ENCODE peak calls at places on chromosome 14, in nine cellular contexts. One of them, this sample, is unnamed.

GRCh38 chr14:105064721-105065143 is 498 bp downstream of the GPR132 start:
- DNase-seq in K562: peak; percentile 21
- DNase-seq in Peyer's patch: no peak
- DNase-seq in adrenal gland: no peak
- DNase-seq in prostate gland: no peak
- DNase-seq in HL-60: peak; percentile 88
- DNase-seq in neuronal stem cell: no peak
- DNase-seq in left lung: peak; percentile 66
- DNase-seq in thoracic aorta: no peak
- DNase-seq in this sample: peak; percentile 51

GRCh38 chr14:100239200-100239839 is 376 bp downstream of the YY1 start:
- DNase-seq in adrenal gland: peak; percentile 42
- DNase-seq in neuronal stem cell: no peak
- DNase-seq in left lung: peak; percentile 60
- DNase-seq in HL-60: no peak
- DNase-seq in thoracic aorta: no peak
- DNase-seq in prostate gland: no peak
- DNase-seq in K562: peak; percentile 18
- DNase-seq in Peyer's patch: peak; percentile 60
- DNase-seq in this sample: peak; percentile 27

GRCh38 chr14:105176513-105176912 is 4.6 kb downstream of the NUDT14 start:
- DNase-seq in Peyer's patch: no peak
- DNase-seq in adrenal gland: no peak
- DNase-seq in HL-60: no peak
- DNase-seq in thoracic aorta: no peak
- DNase-seq in left lung: no peak
- DNase-seq in prostate gland: no peak
- DNase-seq in K562: no peak
- DNase-seq in neuronal stem cell: no peak
- DNase-seq in this sample: peak; percentile 72

GRCh38 chr14:71103662-71104484 is 196.6 kb downstream of the PCNX1 start:
- DNase-seq in prostate gland: peak; percentile 8
- DNase-seq in neuronal stem cell: peak; percentile 37
- DNase-seq in K562: peak; percentile 34
- DNase-seq in thoracic aorta: no peak
- DNase-seq in adrenal gland: no peak
- DNase-seq in HL-60: peak; percentile 13
- DNase-seq in left lung: no peak
- DNase-seq in Peyer's patch: no peak
- DNase-seq in this sample: peak; percentile 33

GRCh38 chr14:74314576-74314975 is 11.8 kb upstream of the ABCD4 start:
- DNase-seq in prostate gland: no peak
- DNase-seq in thoracic aorta: no peak
- DNase-seq in neuronal stem cell: no peak
- DNase-seq in K562: no peak
- DNase-seq in HL-60: no peak
- DNase-seq in Peyer's patch: no peak
- DNase-seq in adrenal gland: no peak
- DNase-seq in left lung: no peak
- DNase-seq in this sample: no peak

GRCh38 chr14:102210421-102211042 is 70.8 kb downstream of the WDR20 start:
- DNase-seq in neuronal stem cell: no peak
- DNase-seq in prostate gland: no peak
- DNase-seq in HL-60: no peak
- DNase-seq in left lung: no peak
- DNase-seq in thoracic aorta: no peak
- DNase-seq in adrenal gland: no peak
- DNase-seq in Peyer's patch: peak; percentile 20
- DNase-seq in K562: no peak
- DNase-seq in this sample: no peak

GRCh38 chr14:56686416-56686815 is 106.8 kb downstream of the TMEM260 start:
- DNase-seq in K562: no peak
- DNase-seq in adrenal gland: no peak
- DNase-seq in Peyer's patch: no peak
- DNase-seq in prostate gland: no peak
- DNase-seq in left lung: no peak
- DNase-seq in thoracic aorta: no peak
- DNase-seq in neuronal stem cell: peak; percentile 27
- DNase-seq in HL-60: no peak
- DNase-seq in this sample: peak; percentile 17

GRCh38 chr14:80095623-80096022 is 115.7 kb downstream of the DIO2 start:
- DNase-seq in prostate gland: no peak
- DNase-seq in left lung: no peak
- DNase-seq in Peyer's patch: no peak
- DNase-seq in K562: no peak
- DNase-seq in thoracic aorta: no peak
- DNase-seq in neuronal stem cell: no peak
- DNase-seq in HL-60: no peak
- DNase-seq in adrenal gland: no peak
- DNase-seq in this sample: no peak

GRCh38 chr14:64187331-64187730 is 106.8 kb downstream of the ESR2 start:
- DNase-seq in thoracic aorta: no peak
- DNase-seq in left lung: no peak
- DNase-seq in adrenal gland: no peak
- DNase-seq in neuronal stem cell: no peak
- DNase-seq in K562: no peak
- DNase-seq in HL-60: no peak
- DNase-seq in prostate gland: no peak
- DNase-seq in Peyer's patch: no peak
- DNase-seq in this sample: no peak

GRCh38 chr14:56161658-56162057 is 43.4 kb downstream of the PELI2 start:
- DNase-seq in left lung: no peak
- DNase-seq in adrenal gland: no peak
- DNase-seq in HL-60: no peak
- DNase-seq in neuronal stem cell: no peak
- DNase-seq in thoracic aorta: no peak
- DNase-seq in prostate gland: no peak
- DNase-seq in Peyer's patch: no peak
- DNase-seq in K562: no peak
- DNase-seq in this sample: no peak

GRCh38 chr14:92577321-92577742 is 63.8 kb downstream of the RIN3 start:
- DNase-seq in adrenal gland: no peak
- DNase-seq in Peyer's patch: no peak
- DNase-seq in prostate gland: no peak
- DNase-seq in left lung: no peak
- DNase-seq in K562: no peak
- DNase-seq in HL-60: no peak
- DNase-seq in neuronal stem cell: no peak
- DNase-seq in thoracic aorta: no peak
- DNase-seq in this sample: no peak

GRCh38 chr14:31388687-31389413 is 31.5 kb downstream of the HEATR5A start:
- DNase-seq in neuronal stem cell: no peak
- DNase-seq in thoracic aorta: no peak
- DNase-seq in Peyer's patch: no peak
- DNase-seq in prostate gland: no peak
- DNase-seq in K562: no peak
- DNase-seq in HL-60: no peak
- DNase-seq in adrenal gland: no peak
- DNase-seq in left lung: no peak
- DNase-seq in this sample: no peak

GRCh38 chr14:65080954-65081747 is 21.2 kb downstream of the MAX start:
- DNase-seq in adrenal gland: no peak
- DNase-seq in Peyer's patch: peak; percentile 78
- DNase-seq in left lung: no peak
- DNase-seq in neuronal stem cell: no peak
- DNase-seq in HL-60: no peak
- DNase-seq in K562: no peak
- DNase-seq in thoracic aorta: no peak
- DNase-seq in prostate gland: no peak
- DNase-seq in this sample: no peak

GRCh38 chr14:24058260-24058950 is 6.6 kb downstream of the CARMIL3 start:
- DNase-seq in thoracic aorta: peak; percentile 64
- DNase-seq in left lung: peak; percentile 29
- DNase-seq in K562: no peak
- DNase-seq in HL-60: no peak
- DNase-seq in prostate gland: peak; percentile 86
- DNase-seq in Peyer's patch: peak; percentile 72
- DNase-seq in adrenal gland: peak; percentile 84
- DNase-seq in neuronal stem cell: peak; percentile 72
- DNase-seq in this sample: peak; percentile 86

GRCh38 chr14:106631886-106632285 is 1105.5 kb downstream of the TMEM121 start:
- DNase-seq in K562: no peak
- DNase-seq in HL-60: no peak
- DNase-seq in neuronal stem cell: no peak
- DNase-seq in left lung: no peak
- DNase-seq in thoracic aorta: no peak
- DNase-seq in prostate gland: no peak
- DNase-seq in Peyer's patch: no peak
- DNase-seq in adrenal gland: no peak
- DNase-seq in this sample: no peak

GRCh38 chr14:74478996-74479635 is 14.0 kb downstream of the NPC2 start:
- DNase-seq in HL-60: no peak
- DNase-seq in Peyer's patch: no peak
- DNase-seq in neuronal stem cell: peak; percentile 56
- DNase-seq in left lung: no peak
- DNase-seq in K562: no peak
- DNase-seq in adrenal gland: no peak
- DNase-seq in thoracic aorta: no peak
- DNase-seq in prostate gland: no peak
- DNase-seq in this sample: no peak

GRCh38 chr14:92785601-92786426 is 8.3 kb upstream of the GOLGA5 start:
- DNase-seq in K562: peak; percentile 27
- DNase-seq in adrenal gland: peak; percentile 82
- DNase-seq in Peyer's patch: no peak
- DNase-seq in neuronal stem cell: no peak
- DNase-seq in left lung: peak; percentile 46
- DNase-seq in HL-60: no peak
- DNase-seq in thoracic aorta: no peak
- DNase-seq in prostate gland: no peak
- DNase-seq in this sample: peak; percentile 76

GRCh38 chr14:65211341-65211987 is 109.1 kb upstream of the MAX start:
- DNase-seq in left lung: no peak
- DNase-seq in HL-60: no peak
- DNase-seq in thoracic aorta: no peak
- DNase-seq in Peyer's patch: no peak
- DNase-seq in neuronal stem cell: no peak
- DNase-seq in K562: no peak
- DNase-seq in adrenal gland: no peak
- DNase-seq in prostate gland: no peak
- DNase-seq in this sample: no peak

GRCh38 chr14:45838597-45838996 is 585.6 kb upstream of the MIS18BP1 start:
- DNase-seq in Peyer's patch: no peak
- DNase-seq in prostate gland: no peak
- DNase-seq in thoracic aorta: no peak
- DNase-seq in adrenal gland: no peak
- DNase-seq in K562: no peak
- DNase-seq in left lung: no peak
- DNase-seq in HL-60: no peak
- DNase-seq in neuronal stem cell: no peak
- DNase-seq in this sample: no peak

DNA sequence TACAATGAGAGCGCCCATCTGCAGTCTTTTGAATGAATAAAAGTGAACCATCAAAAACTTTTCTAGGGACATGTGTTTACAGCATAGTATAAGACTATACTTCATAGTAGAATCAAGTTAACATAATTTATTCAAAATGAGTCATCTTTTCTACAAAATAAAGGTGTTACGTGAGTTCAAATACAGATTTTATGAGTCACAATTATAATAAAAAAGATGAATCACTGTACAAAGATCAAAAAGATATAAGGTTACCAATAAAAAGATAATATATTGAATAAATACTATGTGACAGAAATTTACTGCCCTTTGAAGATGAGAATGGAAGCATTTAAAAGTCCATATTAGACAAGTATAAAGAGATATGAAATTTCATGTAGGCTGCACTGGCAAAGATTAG is 2.8 kb downstream of the MBIP start:
- DNase-seq in left lung: no peak
- DNase-seq in HL-60: no peak
- DNase-seq in thoracic aorta: no peak
- DNase-seq in Peyer's patch: no peak
- DNase-seq in neuronal stem cell: no peak
- DNase-seq in prostate gland: no peak
- DNase-seq in K562: no peak
- DNase-seq in adrenal gland: no peak
- DNase-seq in this sample: no peak
- H3K27ac ChIP-seq in left lung: peak overlapping the region; percentile 72
- H3K27ac ChIP-seq in HL-60: no peak overlapping the region
- H3K27ac ChIP-seq in thoracic aorta: no peak overlapping the region
- H3K27ac ChIP-seq in Peyer's patch: no peak overlapping the region
- H3K27ac ChIP-seq in neuronal stem cell: no peak overlapping the region
- H3K27ac ChIP-seq in prostate gland: no peak overlapping the region
- H3K27ac ChIP-seq in K562: no peak overlapping the region
- H3K27ac ChIP-seq in adrenal gland: no peak overlapping the region
- H3K27ac ChIP-seq in this sample: no peak overlapping the region

DNA sequence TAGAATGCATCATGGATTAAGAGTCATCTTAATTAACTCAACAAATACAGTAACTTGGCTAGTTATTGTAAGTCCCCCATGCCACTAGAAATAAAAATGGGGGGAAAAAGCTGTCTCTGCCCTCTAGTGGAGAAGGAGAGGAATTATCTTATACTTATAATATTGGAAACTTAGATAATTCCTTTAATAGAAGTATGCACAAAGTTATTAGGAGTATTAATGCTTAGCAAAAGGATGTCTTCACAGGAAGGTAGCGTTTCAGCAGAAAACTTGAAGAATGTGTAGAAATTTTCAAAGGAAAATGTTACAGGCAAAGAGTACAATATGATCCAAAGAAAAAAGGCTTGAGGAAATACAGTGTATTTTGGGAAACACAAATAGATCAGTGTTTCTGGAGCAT is 19.8 kb downstream of the OR5AU1 start:
- DNase-seq in HL-60: no peak
- DNase-seq in prostate gland: no peak
- DNase-seq in Peyer's patch: no peak
- DNase-seq in left lung: no peak
- DNase-seq in thoracic aorta: no peak
- DNase-seq in neuronal stem cell: peak; percentile 4
- DNase-seq in adrenal gland: no peak
- DNase-seq in K562: peak; percentile 20
- DNase-seq in this sample: no peak
- H3K27ac ChIP-seq in HL-60: no peak overlapping the region
- H3K27ac ChIP-seq in prostate gland: no peak overlapping the region
- H3K27ac ChIP-seq in Peyer's patch: no peak overlapping the region
- H3K27ac ChIP-seq in left lung: no peak overlapping the region
- H3K27ac ChIP-seq in thoracic aorta: no peak overlapping the region
- H3K27ac ChIP-seq in neuronal stem cell: no peak overlapping the region
- H3K27ac ChIP-seq in adrenal gland: no peak overlapping the region
- H3K27ac ChIP-seq in K562: no peak overlapping the region
- H3K27ac ChIP-seq in this sample: no peak overlapping the region

GRCh38 chr14:34122650-34123049 is 171.8 kb upstream of the EGLN3 start:
- DNase-seq in HL-60: no peak
- DNase-seq in K562: no peak
- DNase-seq in Peyer's patch: no peak
- DNase-seq in left lung: no peak
- DNase-seq in adrenal gland: no peak
- DNase-seq in prostate gland: no peak
- DNase-seq in neuronal stem cell: no peak
- DNase-seq in thoracic aorta: no peak
- DNase-seq in this sample: no peak
- H3K27ac ChIP-seq in HL-60: no peak overlapping the region
- H3K27ac ChIP-seq in K562: no peak overlapping the region
- H3K27ac ChIP-seq in Peyer's patch: no peak overlapping the region
- H3K27ac ChIP-seq in left lung: no peak overlapping the region
- H3K27ac ChIP-seq in adrenal gland: no peak overlapping the region
- H3K27ac ChIP-seq in prostate gland: no peak overlapping the region
- H3K27ac ChIP-seq in neuronal stem cell: no peak overlapping the region
- H3K27ac ChIP-seq in thoracic aorta: no peak overlapping the region
- H3K27ac ChIP-seq in this sample: no peak overlapping the region

DNA sequence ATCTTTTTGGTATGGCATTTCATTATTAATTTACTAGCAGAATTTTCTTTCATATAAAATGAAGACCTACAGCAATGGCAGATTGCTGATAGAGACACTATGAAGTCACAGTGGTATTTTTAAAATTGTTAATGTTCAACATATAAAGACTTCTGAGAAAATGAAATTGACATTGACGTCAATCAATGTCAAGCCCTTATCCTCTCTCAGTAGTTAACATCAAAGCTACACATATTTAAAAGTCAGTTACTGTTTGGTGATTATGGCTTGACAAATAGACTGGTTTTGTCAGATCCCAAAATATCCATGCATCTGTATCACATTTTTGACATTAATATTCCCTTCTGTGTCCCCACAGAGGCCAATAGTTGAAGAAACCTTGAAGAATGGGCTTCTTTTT is 1069.1 kb upstream of the SEL1L start:
- DNase-seq in left lung: no peak
- DNase-seq in K562: no peak
- DNase-seq in HL-60: no peak
- DNase-seq in neuronal stem cell: no peak
- DNase-seq in Peyer's patch: no peak
- DNase-seq in adrenal gland: no peak
- DNase-seq in prostate gland: no peak
- DNase-seq in thoracic aorta: no peak
- DNase-seq in this sample: no peak
- H3K27ac ChIP-seq in left lung: no peak overlapping the region
- H3K27ac ChIP-seq in K562: no peak overlapping the region
- H3K27ac ChIP-seq in HL-60: no peak overlapping the region
- H3K27ac ChIP-seq in neuronal stem cell: no peak overlapping the region
- H3K27ac ChIP-seq in Peyer's patch: no peak overlapping the region
- H3K27ac ChIP-seq in adrenal gland: no peak overlapping the region
- H3K27ac ChIP-seq in prostate gland: no peak overlapping the region
- H3K27ac ChIP-seq in thoracic aorta: no peak overlapping the region
- H3K27ac ChIP-seq in this sample: no peak overlapping the region

This sample was measured in body of pancreas.